ENCODE peak calls at places on chromosome 10, in ten cellular contexts. F, T, G, L, H, B, M, W, Q and D are unnamed samples.

GRCh38 chr10:121811386-121811785 is 116.4 kb downstream of the ATE1 start:
- DNase-seq in Q (no peak), T (no peak), L (no peak), G (no peak), M (no peak), W (no peak), F (no peak), H (no peak), B (no peak), D (no peak)

GRCh38 chr10:119724630-119725549 is 960 bp upstream of the INPP5F start:
- DNase-seq in G (no peak), M (peak; percentile 46), T (no peak), W (no peak), H (no peak), L (no peak), F (no peak), B (no peak), Q (no peak), D (no peak)

GRCh38 chr10:43249962-43250624 is 16.8 kb downstream of the RASGEF1A start:
- DNase-seq in T (no peak), H (peak; percentile 15), M (no peak), L (peak; percentile 49), G (peak; percentile 26), B (peak; percentile 66), Q (peak; percentile 53), F (peak; percentile 16), W (no peak), D (no peak)

GRCh38 chr10:70774810-70775678 is 10.1 kb downstream of the TBATA start:
- DNase-seq in G (peak; percentile 82), M (no peak), Q (no peak), L (no peak), T (no peak), B (peak; percentile 63), F (peak; percentile 53), W (no peak), H (peak; percentile 20), D (peak; percentile 67)

GRCh38 chr10:86931872-86932271 is 25.5 kb downstream of the MMRN2 start:
- DNase-seq in H (no peak), G (no peak), Q (no peak), F (no peak), T (no peak), L (no peak), W (no peak), M (no peak), B (no peak), D (no peak)

GRCh38 chr10:73744690-73744994 is 470 bp downstream of the SEC24C start:
- DNase-seq in Q (peak; percentile 75), T (peak; percentile 71), M (no peak), W (no peak), G (peak; percentile 58), L (no peak), H (peak; percentile 69), B (no peak), F (no peak), D (peak; percentile 14)

GRCh38 chr10:5977471-5978370 is at the start of gene IL15RA:
- DNase-seq in F (peak; percentile 66), M (peak; percentile 82), G (peak; percentile 90), B (peak; percentile 97), H (peak; percentile 87), Q (peak; percentile 85), W (peak; percentile 39), L (peak; percentile 85), T (peak; percentile 90), D (peak; percentile 53)

GRCh38 chr10:70619271-70620019 is 16.9 kb upstream of the PRF1 start:
- DNase-seq in F (no peak), H (no peak), B (no peak), W (peak; percentile 64), M (no peak), T (no peak), Q (no peak), G (no peak), L (no peak), D (no peak)

GRCh38 chr10:24988831-24989769 is 26.9 kb downstream of the ENKUR start:
- DNase-seq in H (no peak), B (no peak), W (no peak), M (no peak), T (no peak), L (no peak), G (no peak), Q (no peak), F (no peak), D (no peak)

GRCh38 chr10:76311752-76312699 is 880.6 kb downstream of the LRMDA start:
- DNase-seq in G (peak; percentile 43), F (no peak), T (no peak), B (no peak), L (no peak), H (peak; percentile 49), Q (no peak), M (peak; percentile 32), W (peak; percentile 8), D (no peak)

GRCh38 chr10:5943536-5943935 is 33.8 kb downstream of the IL15RA start:
- DNase-seq in W (no peak), G (no peak), M (peak; percentile 58), H (peak; percentile 36), T (no peak), F (no peak), Q (peak; percentile 80), L (no peak), B (no peak), D (no peak)

GRCh38 chr10:70348228-70348850 is 34.1 kb downstream of the LRRC20 start:
- DNase-seq in Q (peak; percentile 44), W (no peak), L (no peak), B (peak; percentile 38), H (no peak), G (peak; percentile 39), T (no peak), F (no peak), M (peak; percentile 30), D (no peak)

GRCh38 chr10:71187600-71187999 is 24.8 kb upstream of the UNC5B start:
- DNase-seq in G (peak; percentile 75), B (no peak), F (no peak), H (no peak), W (no peak), M (peak; percentile 20), Q (no peak), T (no peak), L (no peak), D (no peak)

DNA sequence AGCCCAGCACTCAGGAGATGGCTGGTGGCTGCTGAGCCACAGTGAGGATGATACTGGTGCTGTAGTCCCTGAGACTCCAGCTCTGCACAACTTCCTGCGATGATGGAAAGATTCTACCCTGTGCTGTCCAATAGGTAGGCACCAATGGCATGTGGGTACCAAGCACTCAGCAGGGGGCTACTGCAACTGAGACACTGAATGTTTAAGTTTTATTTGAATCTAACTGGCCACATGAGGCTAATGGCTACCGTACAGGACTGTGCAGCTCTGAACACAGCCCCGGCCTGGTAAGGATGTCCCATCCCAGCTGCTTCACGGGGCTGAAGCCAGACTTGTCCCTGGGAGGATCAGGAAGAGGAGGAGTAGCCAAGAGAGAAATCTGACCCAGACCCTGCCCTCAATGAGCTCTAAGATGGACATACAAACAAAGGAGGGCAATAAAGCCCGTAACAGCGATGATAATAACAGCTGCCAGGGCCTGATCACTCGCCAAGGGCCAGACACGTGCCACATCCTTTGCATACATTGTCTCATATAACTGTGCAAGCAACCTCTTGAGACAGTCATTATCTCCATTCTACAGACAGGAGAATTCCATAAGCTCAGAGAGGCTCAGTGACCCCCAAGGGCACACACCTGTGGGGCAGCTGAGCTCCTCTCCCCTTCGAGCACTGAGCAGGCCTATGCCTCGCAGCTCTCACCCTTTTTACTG is 3.8 kb downstream of the GPRIN2 start:
- DNase-seq in H (peak; percentile 21), W (no peak), G (peak; percentile 24), F (no peak), M (no peak), B (peak; percentile 74), T (peak; percentile 39), L (peak; percentile 57), Q (peak; percentile 57), D (peak; percentile 77)
- H3K27me3 ChIP-seq in H (peaks cover 16% of the 10 kb centered on the region), W (no peaks in the 10 kb centered on the region), G (peaks cover 4% of the 10 kb centered on the region), F (no peaks in the 10 kb centered on the region), M (peaks cover 23% of the 10 kb centered on the region), B (peaks cover 35% of the 10 kb centered on the region), T (peaks cover 28% of the 10 kb centered on the region), L (peaks cover 32% of the 10 kb centered on the region), Q (peaks cover 35% of the 10 kb centered on the region), D (no peaks in the 10 kb centered on the region)

GRCh38 chr10:12042797-12043651 is at the start of gene UPF2:
- DNase-seq in W (peak; percentile 97), G (peak; percentile 97), M (peak; percentile 99), B (peak; percentile 98), T (peak; percentile 99), L (peak; percentile 98), Q (peak; percentile 99), H (peak; percentile 96), F (peak; percentile 98), D (peak; percentile 96)
- TF ChIP-seq POLR2A in W (peak; percentile 46), G (no peak), M (no peak), B (no peak), T (no peak), L (no peak), Q (no peak), H (no peak), F (peak; percentile 59), D (no peak)

GRCh38 chr10:84233940-84234339 is 7.4 kb downstream of the LRIT1 start:
- DNase-seq in Q (no peak), W (no peak), M (no peak), B (no peak), F (no peak), T (no peak), H (no peak), G (no peak), L (no peak), D (no peak)
- TF ChIP-seq POLR2AphosphoS5 in Q (no peak), W (no peak), M (no peak), B (no peak), F (no peak), T (no peak), H (no peak), G (no peak), L (no peak), D (no peak)

GRCh38 chr10:75073442-75073841 is 38.0 kb upstream of the SAMD8 start:
- DNase-seq in F (no peak), H (no peak), W (no peak), L (no peak), G (no peak), M (no peak), B (no peak), T (no peak), Q (no peak), D (no peak)

GRCh38 chr10:75074711-75075445 is 36.6 kb upstream of the SAMD8 start:
- DNase-seq in W (no peak), M (no peak), H (no peak), F (no peak), B (no peak), Q (no peak), L (no peak), T (no peak), G (no peak), D (no peak)

GRCh38 chr10:75072727-75073126 is 38.7 kb upstream of the SAMD8 start:
- DNase-seq in T (no peak), Q (no peak), B (no peak), M (no peak), L (no peak), F (no peak), W (no peak), H (no peak), G (no peak), D (no peak)

GRCh38 chr10:75079436-75080083 is 31.9 kb upstream of the SAMD8 start:
- DNase-seq in Q (no peak), W (no peak), T (no peak), F (no peak), M (no peak), B (no peak), G (no peak), L (no peak), H (no peak), D (no peak)

DNA sequence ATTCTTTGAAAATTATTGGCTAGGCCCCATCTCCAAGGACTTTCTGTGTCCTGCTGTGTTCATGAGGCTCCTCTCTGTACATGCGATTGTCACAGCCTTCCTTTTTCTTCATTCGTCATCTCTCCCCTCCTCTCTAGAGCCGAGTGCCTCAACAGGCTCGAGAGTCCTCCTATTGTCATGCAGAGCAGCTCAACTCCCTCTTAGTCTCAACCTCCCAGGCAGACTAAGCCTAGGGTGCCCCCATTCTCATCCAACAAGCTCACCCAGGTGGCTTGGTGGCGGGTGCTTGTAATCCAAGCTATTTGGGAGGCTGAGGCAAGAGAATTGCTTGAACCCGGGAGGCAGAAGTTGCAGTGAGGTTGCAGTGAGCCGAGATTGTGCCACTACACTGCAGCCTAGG is 35.1 kb upstream of the SAMD8 start:
- DNase-seq in M (no peak), G (no peak), Q (no peak), W (no peak), H (no peak), L (no peak), B (no peak), T (no peak), F (no peak), D (no peak)
- H3K27me3 ChIP-seq in M (no peaks in the 10 kb centered on the region), G (no peaks in the 10 kb centered on the region), Q (no peaks in the 10 kb centered on the region), W (no peaks in the 10 kb centered on the region), H (no peaks in the 10 kb centered on the region), L (no peaks in the 10 kb centered on the region), B (no peaks in the 10 kb centered on the region), T (no peaks in the 10 kb centered on the region), F (no peaks in the 10 kb centered on the region), D (no peaks in the 10 kb centered on the region)